ENCODE peak calls at places on chromosomes 16 and 17, in four cellular contexts. C is body of pancreas, Z is brain microvascular endothelial cell, R is K562. S is an unnamed sample.

GRCh38 chr17:59783221-59784016 is 76.0 kb downstream of the VMP1 start:
- DNase-seq in R (peak; percentile 39), Z (peak; percentile 56), C (no peak), S (no peak)

GRCh38 chr16:53743149-53743566 is 39.2 kb downstream of the FTO start:
- DNase-seq in C (peak; percentile 18), R (peak; percentile 25), Z (no peak), S (no peak)

GRCh38 chr16:82987767-82988166 is 361.0 kb downstream of the CDH13 start:
- DNase-seq in C (no peak), R (no peak), Z (no peak), S (no peak)

GRCh38 chr16:78126662-78127061 is 27.2 kb downstream of the WWOX start:
- DNase-seq in C (no peak), R (no peak), Z (no peak), S (no peak)

GRCh38 chr16:57871457-57871856 is 69.2 kb upstream of the KIFC3 start:
- DNase-seq in Z (no peak), R (no peak), C (no peak), S (no peak)

GRCh38 chr16:53504161-53504663 is 1.2 kb upstream of the AKTIP start:
- DNase-seq in R (no peak), C (peak; percentile 62), Z (peak; percentile 61), S (peak; percentile 25)

GRCh38 chr17:65301184-65301583 is 164.0 kb downstream of the RGS9 start:
- DNase-seq in C (no peak), R (no peak), Z (no peak), S (no peak)

GRCh38 chr17:80071116-80071980 is 30.0 kb upstream of the GAA start:
- DNase-seq in Z (no peak), R (no peak), C (peak; percentile 79), S (no peak)

GRCh38 chr16:6725634-6726331 is 606.9 kb upstream of the RBFOX1 start:
- DNase-seq in C (no peak), R (peak; percentile 11), Z (no peak), S (no peak)

GRCh38 chr17:29124135-29124930 is 55.9 kb downstream of the MYO18A start:
- DNase-seq in R (peak; percentile 64), Z (peak; percentile 74), C (peak; percentile 55), S (peak; percentile 25)

GRCh38 chr17:1228752-1229353 is 41.4 kb upstream of the BHLHA9 start:
- DNase-seq in Z (no peak), R (no peak), C (no peak), S (no peak)

GRCh38 chr16:89198417-89199240 is 1.7 kb downstream of the SLC22A31 start:
- DNase-seq in Z (no peak), C (no peak), R (no peak), S (no peak)

GRCh38 chr17:65160507-65160906 is 23.3 kb downstream of the RGS9 start:
- DNase-seq in C (no peak), R (no peak), Z (no peak), S (no peak)

GRCh38 chr17:79648181-79648831 is 37.5 kb upstream of the RBFOX3 start:
- DNase-seq in C (no peak), Z (no peak), R (no peak), S (no peak)

GRCh38 chr16:88062341-88062861 is 111.2 kb downstream of the BANP start:
- DNase-seq in Z (peak; percentile 61), C (peak; percentile 25), R (no peak), S (no peak)

GRCh38 chr17:18267927-18268711 is 7.7 kb downstream of the MIEF2 start:
- DNase-seq in R (no peak), C (no peak), Z (no peak), S (no peak)

DNA sequence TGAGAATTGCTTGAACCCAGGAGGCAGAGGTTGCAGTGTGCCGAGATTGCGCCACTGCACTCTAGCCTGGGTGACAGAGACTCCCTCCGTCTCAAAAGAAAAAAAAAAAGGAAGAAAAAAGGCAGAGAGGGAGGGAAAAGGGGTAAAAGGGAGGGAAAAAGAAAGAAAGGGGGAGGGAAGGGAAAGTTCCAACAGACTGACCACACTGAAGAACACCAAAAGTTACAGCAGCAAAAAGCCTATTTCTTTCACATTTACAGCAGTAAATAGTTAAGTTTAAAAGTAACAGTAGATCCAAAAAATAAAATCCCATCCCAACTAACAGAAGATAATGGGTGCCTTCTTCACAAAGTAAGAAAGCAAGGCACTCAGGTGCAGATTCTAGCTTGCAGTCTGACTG is 36.9 kb upstream of the C17orf78 start:
- DNase-seq in Z (no peak), C (no peak), R (no peak), S (no peak)
- H3K27ac ChIP-seq in Z (no peak overlapping the region), C (no peak overlapping the region), R (no peak overlapping the region), S (no peak overlapping the region)

DNA sequence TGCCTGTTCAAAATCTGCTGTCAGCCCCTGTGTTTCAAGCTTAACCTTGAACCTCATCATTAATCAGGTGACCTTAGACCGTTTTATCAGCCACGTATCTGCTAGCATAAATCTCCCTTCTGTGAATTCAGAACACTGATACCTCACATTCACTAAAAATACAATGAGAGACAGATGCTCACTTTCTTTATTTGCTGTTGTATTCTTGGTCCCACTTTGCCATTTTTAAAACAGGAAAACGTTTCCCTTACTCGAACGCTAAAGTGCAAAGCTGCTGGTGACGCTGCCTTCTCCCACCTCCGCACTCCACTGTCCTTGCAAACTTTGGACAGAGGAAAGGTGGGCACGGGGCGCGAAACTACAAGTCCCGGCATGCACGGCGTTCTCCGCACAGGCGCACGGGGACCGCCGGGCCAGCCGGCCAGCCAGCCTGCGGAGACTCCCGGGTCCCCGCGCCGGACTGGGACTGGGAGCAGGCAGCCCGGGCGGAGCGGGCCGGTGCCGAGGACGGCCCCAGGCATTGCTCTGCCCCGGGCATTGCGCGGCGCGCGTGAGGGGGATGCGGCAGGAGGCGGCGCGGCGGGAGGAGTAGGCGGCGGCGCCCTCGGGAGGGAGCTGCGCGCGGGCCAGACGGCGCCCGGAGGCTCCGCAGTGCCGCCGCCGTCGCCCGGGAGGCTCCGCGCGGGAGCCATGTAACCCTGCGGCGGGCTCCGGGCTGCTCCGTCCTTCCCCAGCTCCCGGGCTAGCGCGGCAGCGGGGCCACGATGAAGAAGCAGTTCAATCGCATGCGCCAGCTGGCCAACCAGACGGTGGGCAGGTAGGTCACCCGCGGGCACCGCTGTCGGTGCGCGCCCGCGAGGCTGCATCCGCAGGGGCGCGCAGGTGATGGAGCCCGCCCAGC is at the start of gene ARHGAP44:
- DNase-seq in C (peak; percentile 73), Z (peak; percentile 40), R (peak; percentile 38), S (no peak)
- TF ChIP-seq CTCF in C (no peak), Z (no peak), R (no peak), S (no peak)

GRCh38 chr16:81784042-81784785 is 5.1 kb downstream of the PLCG2 start:
- DNase-seq in C (no peak), Z (no peak), R (no peak), S (no peak)

GRCh38 chr16:81787659-81788058 is 8.6 kb downstream of the PLCG2 start:
- DNase-seq in Z (no peak), C (no peak), R (no peak), S (no peak)

GRCh38 chr16:81785138-81785924 is 6.2 kb downstream of the PLCG2 start:
- DNase-seq in Z (no peak), C (no peak), R (no peak), S (no peak)

GRCh38 chr16:81786321-81786720 is 7.2 kb downstream of the PLCG2 start:
- DNase-seq in Z (peak; percentile 41), R (no peak), C (no peak), S (no peak)

DNA sequence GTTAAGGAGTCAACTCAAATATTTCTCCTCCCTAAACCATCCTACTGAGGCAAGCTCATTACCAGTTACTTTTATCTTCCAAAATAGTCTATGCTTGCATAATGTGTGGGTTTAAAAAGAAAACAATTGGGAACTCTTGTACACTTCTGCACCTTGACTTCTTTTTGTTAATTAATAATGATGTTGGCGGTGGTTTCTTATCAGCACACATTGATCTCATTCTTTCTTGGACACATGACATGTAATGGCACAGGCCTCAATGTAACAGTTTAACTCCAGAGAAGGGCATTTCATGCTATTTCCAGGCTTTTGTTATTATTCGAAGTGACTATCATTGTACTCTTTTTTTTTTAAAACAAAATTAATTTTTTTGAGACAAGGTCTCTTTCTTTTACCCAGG is 7.8 kb downstream of the PLCG2 start:
- DNase-seq in C (no peak), R (no peak), Z (no peak), S (no peak)
- H3K27me3 ChIP-seq in C (no peaks in the 10 kb centered on the region), R (peaks cover 2% of the 10 kb centered on the region), Z (no peaks in the 10 kb centered on the region), S (no peaks in the 10 kb centered on the region)

DNA sequence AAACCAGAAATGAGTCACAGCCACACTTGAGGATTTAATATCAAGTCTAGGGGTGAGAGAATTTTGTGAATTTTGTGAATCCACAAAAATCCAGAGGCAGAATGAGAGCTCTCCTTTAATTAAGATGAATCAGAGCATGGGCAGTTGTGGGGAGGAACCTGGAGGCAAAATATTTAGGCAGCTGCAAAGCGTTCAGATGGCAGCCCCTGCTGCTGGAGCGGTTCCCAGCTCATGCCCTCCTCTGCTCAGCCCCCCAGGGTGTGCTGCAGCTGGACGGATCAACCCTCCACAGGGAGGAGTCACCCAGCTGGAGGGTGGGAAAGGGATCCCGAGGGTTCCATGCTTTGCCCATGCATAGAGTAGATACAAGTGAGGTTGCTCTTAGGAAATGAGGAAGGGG is 43.4 kb upstream of the IRX6 start:
- DNase-seq in C (no peak), Z (no peak), R (no peak), S (no peak)
- H3K27ac ChIP-seq in C (no peak overlapping the region), Z (no peak overlapping the region), R (no peak overlapping the region), S (no peak overlapping the region)

GRCh38 chr17:67378444-67379250 is 1.6 kb downstream of the PITPNC1 start:
- DNase-seq in C (peak; percentile 84), R (peak; percentile 77), Z (peak; percentile 63), S (peak; percentile 84)

GRCh38 chr17:67375761-67376160 is 1.3 kb upstream of the PITPNC1 start:
- DNase-seq in R (no peak), Z (no peak), C (no peak), S (no peak)

GRCh38 chr17:67376509-67376891 is 581 bp upstream of the PITPNC1 start:
- DNase-seq in Z (peak; percentile 34), R (no peak), C (peak; percentile 57), S (no peak)

GRCh38 chr17:67377727-67378443 is 804 bp downstream of the PITPNC1 start:
- DNase-seq in Z (no peak), R (peak; percentile 64), C (peak; percentile 66), S (peak; percentile 40)

DNA sequence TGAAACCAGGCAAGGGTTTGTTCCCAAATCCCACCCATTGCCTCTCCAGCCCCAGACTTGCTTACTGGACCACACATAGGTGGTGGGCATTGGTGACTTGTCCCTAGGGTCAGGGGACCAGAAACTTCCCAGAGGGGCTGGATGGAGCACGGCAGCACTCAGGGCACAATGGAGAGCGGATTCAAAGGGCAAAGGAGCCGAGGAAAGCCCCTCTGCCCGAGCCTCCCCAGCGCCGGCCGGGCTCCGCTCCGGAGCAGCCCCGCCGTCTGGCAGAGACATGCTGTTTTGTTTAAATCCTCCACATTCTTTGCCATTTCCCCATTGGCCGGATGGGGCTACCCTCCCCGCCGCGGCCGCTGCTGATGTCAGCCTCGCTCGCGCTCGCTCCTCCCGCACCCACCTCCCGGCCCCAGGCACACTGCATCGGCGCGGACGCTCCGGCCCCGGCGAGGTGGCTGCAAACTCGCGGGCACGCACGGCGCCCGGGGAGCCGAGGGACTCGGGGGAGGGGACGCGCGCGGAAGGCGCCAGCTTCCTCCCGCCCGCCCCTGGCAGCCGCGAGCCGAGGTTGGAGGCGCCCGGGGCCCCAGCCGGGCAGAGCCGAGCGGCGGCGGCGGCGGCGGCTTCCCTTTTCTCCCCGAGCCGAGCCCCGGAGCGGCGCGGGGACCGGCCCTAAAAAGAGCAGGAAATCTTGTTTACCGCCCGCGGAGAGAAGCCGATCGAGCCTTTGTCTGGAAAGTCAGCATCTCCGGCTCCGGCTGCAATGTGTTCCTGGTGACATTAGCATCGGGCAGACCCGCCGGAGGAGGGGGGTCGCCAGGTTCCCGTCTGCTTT is at the start of gene PITPNC1:
- DNase-seq in Z (peak; percentile 79), R (peak; percentile 66), C (peak; percentile 91), S (peak; percentile 81)
- TF ChIP-seq CTCF in Z (no peak), R (no peak), C (peak; percentile 29), S (no peak)